ENCODE peak calls at places on chromosome 7, in five cellular contexts. One of them, this sample, is unnamed.

GRCh38 chr7:108911016-108911415 is 341.3 kb downstream of the DNAJB9 start:
- DNase-seq in hepatocyte: no peak
- DNase-seq in BJ: no peak
- DNase-seq in fibroblast of lung: no peak
- DNase-seq in heart left ventricle: no peak
- DNase-seq in this sample: no peak

GRCh38 chr7:102146122-102146521 is 140.5 kb upstream of the SH2B2 start:
- DNase-seq in hepatocyte: no peak
- DNase-seq in BJ: no peak
- DNase-seq in fibroblast of lung: no peak
- DNase-seq in heart left ventricle: peak; percentile 61
- DNase-seq in this sample: no peak

GRCh38 chr7:70456729-70457128 is 675.2 kb upstream of the GALNT17 start:
- DNase-seq in hepatocyte: no peak
- DNase-seq in BJ: no peak
- DNase-seq in fibroblast of lung: no peak
- DNase-seq in heart left ventricle: no peak
- DNase-seq in this sample: no peak

GRCh38 chr7:41788556-41788955 is 85.7 kb upstream of the INHBA start:
- DNase-seq in hepatocyte: no peak
- DNase-seq in BJ: no peak
- DNase-seq in fibroblast of lung: no peak
- DNase-seq in heart left ventricle: no peak
- DNase-seq in this sample: no peak

GRCh38 chr7:68321776-68322496 is 1276.3 kb upstream of the AUTS2 start:
- DNase-seq in hepatocyte: no peak
- DNase-seq in BJ: no peak
- DNase-seq in fibroblast of lung: peak; percentile 22
- DNase-seq in heart left ventricle: no peak
- DNase-seq in this sample: no peak

GRCh38 chr7:37352974-37353948 is 95.4 kb downstream of the ELMO1 start:
- DNase-seq in hepatocyte: no peak
- DNase-seq in BJ: no peak
- DNase-seq in fibroblast of lung: no peak
- DNase-seq in heart left ventricle: no peak
- DNase-seq in this sample: no peak

GRCh38 chr7:156783864-156784263 is 109.1 kb downstream of the LMBR1 start:
- DNase-seq in hepatocyte: no peak
- DNase-seq in BJ: no peak
- DNase-seq in fibroblast of lung: peak; percentile 9
- DNase-seq in heart left ventricle: no peak
- DNase-seq in this sample: no peak

GRCh38 chr7:3309140-3309539 is 8.1 kb downstream of the SDK1 start:
- DNase-seq in hepatocyte: no peak
- DNase-seq in BJ: no peak
- DNase-seq in fibroblast of lung: peak; percentile 32
- DNase-seq in heart left ventricle: no peak
- DNase-seq in this sample: no peak

GRCh38 chr7:142773937-142774744 is 3.4 kb downstream of the PRSS2 start:
- DNase-seq in hepatocyte: no peak
- DNase-seq in BJ: no peak
- DNase-seq in fibroblast of lung: no peak
- DNase-seq in heart left ventricle: no peak
- DNase-seq in this sample: no peak

GRCh38 chr7:51455513-51455912 is 138.9 kb upstream of the COBL start:
- DNase-seq in hepatocyte: no peak
- DNase-seq in BJ: no peak
- DNase-seq in fibroblast of lung: no peak
- DNase-seq in heart left ventricle: no peak
- DNase-seq in this sample: no peak

GRCh38 chr7:51455948-51456347 is 139.3 kb upstream of the COBL start:
- DNase-seq in hepatocyte: no peak
- DNase-seq in BJ: no peak
- DNase-seq in fibroblast of lung: no peak
- DNase-seq in heart left ventricle: no peak
- DNase-seq in this sample: no peak

GRCh38 chr7:51457079-51457478 is 140.5 kb upstream of the COBL start:
- DNase-seq in hepatocyte: no peak
- DNase-seq in BJ: no peak
- DNase-seq in fibroblast of lung: no peak
- DNase-seq in heart left ventricle: no peak
- DNase-seq in this sample: no peak

GRCh38 chr7:51456471-51457060 is 140.0 kb upstream of the COBL start:
- DNase-seq in hepatocyte: no peak
- DNase-seq in BJ: no peak
- DNase-seq in fibroblast of lung: no peak
- DNase-seq in heart left ventricle: no peak
- DNase-seq in this sample: no peak

DNA sequence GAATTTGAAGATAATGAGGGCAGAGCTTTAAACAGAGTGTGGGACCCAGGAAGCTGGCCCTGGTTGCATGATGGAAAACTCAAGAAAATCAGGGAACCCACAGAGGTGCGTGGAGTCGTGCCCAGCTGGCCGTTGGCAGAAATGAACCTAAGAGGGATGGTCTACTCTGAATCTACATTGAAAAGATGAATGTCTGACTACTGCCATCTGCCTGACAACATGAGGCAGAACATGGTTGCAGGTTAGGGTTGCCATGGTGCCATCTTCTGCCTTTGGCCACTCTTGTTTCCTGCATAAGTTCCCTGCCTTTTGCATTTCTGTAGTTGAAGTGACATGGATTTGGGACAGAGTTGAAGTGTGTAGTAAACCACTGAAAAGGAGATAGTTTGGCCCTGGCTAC is 138.5 kb upstream of the COBL start:
- DNase-seq in hepatocyte: no peak
- DNase-seq in BJ: no peak
- DNase-seq in fibroblast of lung: no peak
- DNase-seq in heart left ventricle: no peak
- DNase-seq in this sample: no peak
- TF ChIP-seq CTCF in hepatocyte: no peak
- TF ChIP-seq CTCF in BJ: no peak
- TF ChIP-seq CTCF in fibroblast of lung: no peak
- TF ChIP-seq CTCF in heart left ventricle: no peak
- TF ChIP-seq CTCF in this sample: no peak

GRCh38 chr7:81457858-81458522 is 311.9 kb downstream of the HGF start:
- DNase-seq in hepatocyte: peak; percentile 70
- DNase-seq in BJ: no peak
- DNase-seq in fibroblast of lung: peak; percentile 52
- DNase-seq in heart left ventricle: no peak
- DNase-seq in this sample: no peak
- TF ChIP-seq CTCF in hepatocyte: peak; percentile 61
- TF ChIP-seq CTCF in BJ: peak; percentile 43
- TF ChIP-seq CTCF in fibroblast of lung: peak; percentile 48
- TF ChIP-seq CTCF in heart left ventricle: peak; percentile 34
- TF ChIP-seq CTCF in this sample: peak; percentile 50

DNA sequence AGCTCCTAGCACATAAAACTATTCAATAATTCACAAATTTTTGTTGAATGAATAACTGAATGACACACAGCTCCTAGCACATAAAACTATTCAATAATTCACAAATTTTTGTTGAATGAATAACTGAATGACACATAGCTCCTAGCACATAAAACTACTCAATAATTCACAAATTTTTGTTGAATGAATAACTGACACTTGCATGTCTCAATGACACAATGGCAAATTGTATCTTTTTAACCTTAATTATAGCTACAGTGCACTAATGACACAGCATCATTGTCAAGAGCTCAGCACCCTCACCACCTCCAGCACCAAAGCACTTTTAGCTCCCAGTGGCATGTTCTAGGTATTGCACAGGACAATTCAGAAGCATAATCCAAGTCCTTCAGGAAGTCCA is 131.6 kb downstream of the PDE1C start:
- DNase-seq in hepatocyte: no peak
- DNase-seq in BJ: no peak
- DNase-seq in fibroblast of lung: peak; percentile 63
- DNase-seq in heart left ventricle: no peak
- DNase-seq in this sample: no peak
- TF ChIP-seq CTCF in hepatocyte: no peak
- TF ChIP-seq CTCF in BJ: peak; percentile 36
- TF ChIP-seq CTCF in fibroblast of lung: peak; percentile 23
- TF ChIP-seq CTCF in heart left ventricle: no peak
- TF ChIP-seq CTCF in this sample: no peak

DNA sequence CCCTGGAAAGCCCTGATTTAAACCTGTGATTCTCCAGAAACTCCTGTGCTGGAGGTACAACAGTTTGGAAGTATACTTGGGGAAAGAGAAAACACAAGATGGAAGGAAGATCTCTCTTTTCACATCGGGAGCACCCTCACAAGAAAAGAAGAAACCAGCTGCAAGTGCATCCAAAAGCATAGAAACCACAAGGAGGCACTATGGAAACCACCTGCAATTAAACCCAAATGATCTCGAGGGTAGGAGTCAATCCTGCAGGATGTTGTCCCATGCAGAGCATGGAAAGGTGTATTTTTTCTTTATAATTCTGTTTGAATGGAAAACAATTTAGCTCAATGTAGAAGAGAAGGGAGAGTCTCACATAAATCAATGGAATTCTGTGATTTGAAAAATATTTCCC is 210.5 kb downstream of the TWIST1 start:
- DNase-seq in hepatocyte: no peak
- DNase-seq in BJ: no peak
- DNase-seq in fibroblast of lung: no peak
- DNase-seq in heart left ventricle: no peak
- DNase-seq in this sample: no peak
- TF ChIP-seq CTCF in hepatocyte: no peak
- TF ChIP-seq CTCF in BJ: no peak
- TF ChIP-seq CTCF in fibroblast of lung: no peak
- TF ChIP-seq CTCF in heart left ventricle: no peak
- TF ChIP-seq CTCF in this sample: no peak

DNA sequence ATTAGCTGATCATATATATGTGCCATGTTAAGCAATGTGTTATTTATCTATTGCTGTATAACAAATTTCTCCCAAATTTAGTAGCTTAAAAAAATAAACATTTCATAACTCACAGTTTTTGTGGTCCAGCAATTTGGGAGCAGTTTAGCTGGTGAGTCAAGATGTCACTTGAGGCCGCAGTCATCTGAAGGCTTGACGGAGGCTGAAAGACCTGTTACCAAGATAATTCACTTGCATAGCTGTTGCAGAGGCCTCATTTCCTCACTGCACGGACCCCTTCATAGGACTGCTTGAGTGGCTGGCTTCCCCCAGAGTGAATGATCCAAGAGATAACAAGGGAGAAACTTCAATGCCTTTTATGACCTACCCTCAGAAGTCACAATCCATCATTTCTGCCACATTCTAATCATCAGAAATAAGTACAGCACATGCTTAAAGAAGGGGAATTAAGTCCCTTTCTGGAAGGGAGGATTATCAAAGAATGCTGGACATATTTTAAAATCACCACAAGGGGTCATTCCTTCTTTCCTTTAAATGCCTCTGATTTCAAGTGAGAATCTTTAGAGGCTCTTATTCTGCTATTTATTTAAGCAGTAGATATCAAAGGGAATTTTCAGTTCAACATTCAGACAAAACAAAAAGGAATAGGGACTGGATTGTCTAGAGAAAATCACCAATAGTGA is 10.5 kb upstream of the SRPK2 start:
- DNase-seq in hepatocyte: no peak
- DNase-seq in BJ: no peak
- DNase-seq in fibroblast of lung: peak; percentile 33
- DNase-seq in heart left ventricle: no peak
- DNase-seq in this sample: no peak
- TF ChIP-seq CTCF in hepatocyte: peak; percentile 35
- TF ChIP-seq CTCF in BJ: peak; percentile 43
- TF ChIP-seq CTCF in fibroblast of lung: peak; percentile 32
- TF ChIP-seq CTCF in heart left ventricle: no peak
- TF ChIP-seq CTCF in this sample: peak; percentile 46

DNA sequence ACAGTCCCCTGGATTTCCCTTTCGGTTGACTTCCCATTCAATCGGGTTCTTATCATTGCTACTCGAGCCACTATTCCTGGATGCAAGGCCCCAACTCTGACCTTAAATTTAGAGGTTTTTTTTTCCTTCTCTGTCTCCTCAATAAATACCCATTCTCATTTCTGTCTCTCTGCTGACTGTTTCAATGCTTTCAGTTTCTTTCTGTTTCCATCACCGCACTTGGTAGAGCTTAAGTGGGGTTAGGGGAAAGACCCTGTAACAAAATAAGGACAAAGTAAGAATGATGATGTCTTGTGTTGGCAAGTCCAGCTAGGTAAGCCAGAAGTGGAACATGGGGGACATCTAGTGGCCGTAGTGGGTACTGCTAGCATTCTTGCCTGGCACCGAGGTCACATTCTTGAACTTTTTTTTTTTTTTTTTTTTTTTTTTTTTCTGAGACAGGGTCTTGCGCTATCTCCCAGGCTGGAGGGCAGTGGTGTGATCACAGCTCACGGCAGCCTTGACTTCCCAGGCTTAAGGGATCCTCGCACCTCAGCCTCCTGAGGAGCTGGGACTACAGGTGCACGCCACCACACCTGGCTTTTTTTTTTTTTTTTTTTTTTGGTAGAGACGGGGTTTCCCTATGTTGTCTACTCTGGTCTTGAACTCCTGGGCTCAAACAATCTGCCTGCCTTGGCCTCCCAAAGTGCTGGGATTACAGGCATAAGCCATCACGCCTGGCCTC is 40.3 kb downstream of the ZC3HC1 start:
- DNase-seq in hepatocyte: peak; percentile 87
- DNase-seq in BJ: peak; percentile 61
- DNase-seq in fibroblast of lung: peak; percentile 79
- DNase-seq in heart left ventricle: peak; percentile 82
- DNase-seq in this sample: peak; percentile 42
- TF ChIP-seq CTCF in hepatocyte: peak; percentile 85
- TF ChIP-seq CTCF in BJ: peak; percentile 89
- TF ChIP-seq CTCF in fibroblast of lung: peak; percentile 91
- TF ChIP-seq CTCF in heart left ventricle: peak; percentile 86
- TF ChIP-seq CTCF in this sample: peak; percentile 87

GRCh38 chr7:55124989-55125875 is 106.4 kb downstream of the EGFR start:
- DNase-seq in hepatocyte: no peak
- DNase-seq in BJ: no peak
- DNase-seq in fibroblast of lung: no peak
- DNase-seq in heart left ventricle: no peak
- DNase-seq in this sample: no peak
- TF ChIP-seq CTCF in hepatocyte: no peak
- TF ChIP-seq CTCF in BJ: no peak
- TF ChIP-seq CTCF in fibroblast of lung: peak; percentile 8
- TF ChIP-seq CTCF in heart left ventricle: no peak
- TF ChIP-seq CTCF in this sample: no peak